ENCODE peak calls at places on chromosomes 11 and 22, in six cellular contexts. I, V, Y, A, R and K are unnamed samples.

GRCh38 chr22:44191036-44191454 is 10.3 kb downstream of the PARVG start:
- DNase-seq in V (no peak), A (no peak), R (peak), Y (no peak), I (no peak), K (no peak)

GRCh38 chr11:119055901-119056300 is 1.1 kb downstream of the HYOU1 start:
- DNase-seq in R (peak), V (no peak), I (no peak), A (no peak), Y (peak), K (no peak)

GRCh38 chr11:69471329-69472052 is 10.0 kb upstream of the LINC01488 start:
- DNase-seq in A (peak), Y (peak), V (no peak), I (peak), R (no peak), K (no peak)

GRCh38 chr11:2558402-2558801 is 113.6 kb downstream of the KCNQ1 start:
- DNase-seq in A (no peak), Y (no peak), V (no peak), R (no peak), I (no peak), K (no peak)

GRCh38 chr11:69260622-69261021 is 33.3 kb upstream of the MYEOV start:
- DNase-seq in Y (no peak), V (no peak), A (no peak), R (no peak), I (no peak), K (no peak)

GRCh38 chr22:44089717-44090570 is 65.8 kb downstream of the PARVB start:
- DNase-seq in R (no peak), Y (no peak), I (no peak), V (no peak), A (no peak), K (no peak)

GRCh38 chr11:13487661-13488030 is 8.2 kb downstream of the PTH start:
- DNase-seq in A (no peak), V (no peak), I (no peak), Y (peak), R (peak), K (peak)

GRCh38 chr11:132493786-132494185 is 1038.5 kb downstream of the OPCML start:
- DNase-seq in A (no peak), R (no peak), I (no peak), Y (no peak), V (no peak), K (no peak)

GRCh38 chr11:107928046-107928766 is at the start of gene RAB39A:
- DNase-seq in Y (peak), A (peak), R (peak), V (peak), I (peak), K (peak)

GRCh38 chr11:67301951-67302516 is 1.3 kb upstream of the SSH3 start:
- DNase-seq in R (peak), V (no peak), Y (peak), A (no peak), I (no peak), K (peak)

GRCh38 chr22:46851941-46852340 is 89.5 kb downstream of the TBC1D22A start:
- DNase-seq in A (no peak), I (no peak), R (no peak), Y (no peak), V (no peak), K (no peak)

GRCh38 chr11:44911031-44911814 is 39.5 kb downstream of the TP53I11 start:
- DNase-seq in I (peak), A (peak), Y (peak), R (peak), V (peak), K (peak)

GRCh38 chr11:820655-821512 is 2.2 kb downstream of the PNPLA2 start:
- DNase-seq in Y (no peak), V (no peak), R (peak), A (no peak), I (no peak), K (no peak)

GRCh38 chr11:115665958-115666357 is 161.7 kb upstream of the CADM1 start:
- DNase-seq in V (no peak), Y (no peak), I (no peak), R (no peak), A (no peak), K (no peak)

GRCh38 chr11:117824571-117825537 is at the start of gene FXYD2:
- DNase-seq in R (no peak), Y (no peak), V (no peak), A (no peak), I (no peak), K (no peak)

GRCh38 chr11:70677232-70677916 is 279.0 kb downstream of the CTTN start:
- DNase-seq in V (no peak), I (no peak), Y (no peak), R (no peak), A (no peak), K (no peak)

GRCh38 chr11:77705195-77705876 is 67.7 kb upstream of the CLNS1A start:
- DNase-seq in R (no peak), I (peak), V (no peak), A (no peak), Y (peak), K (peak)